ENCODE peak calls at places on chromosomes 1 and 21, in nine cellular contexts. U is tibial nerve, R is A549, E is transverse colon, V is esophagus muscularis mucosa, F is ovary, I is suprapubic skin, B is GM12878, J is SK-N-SH. Q is an unnamed sample.

GRCh38 chr1:77540501-77541161 is 141.8 kb downstream of the ZZZ3 start:
- DNase-seq in U (no peak), R (no peak), E (no peak), V (no peak), F (no peak), I (no peak), B (no peak), J (no peak), Q (no peak)

GRCh38 chr1:114169509-114169908 is 15.8 kb upstream of the SYT6 start:
- DNase-seq in U (no peak), R (no peak), E (no peak), V (no peak), F (no peak), I (no peak), B (no peak), J (no peak), Q (no peak)

GRCh38 chr1:59290173-59290954 is 6.5 kb upstream of the FGGY start:
- DNase-seq in U (no peak), R (peak), E (peak), V (no peak), F (peak), I (no peak), B (no peak), J (peak), Q (peak)

GRCh38 chr1:7948950-7949349 is 8.3 kb upstream of the TNFRSF9 start:
- DNase-seq in U (no peak), R (no peak), E (no peak), V (no peak), F (no peak), I (no peak), B (no peak), J (no peak), Q (no peak)

GRCh38 chr21:17931080-17931479 is 111.9 kb upstream of the C21orf91 start:
- DNase-seq in U (no peak), R (no peak), E (no peak), V (no peak), F (no peak), I (no peak), B (peak), J (peak), Q (no peak)

GRCh38 chr1:42259059-42259738 is 75.8 kb downstream of the FOXJ3 start:
- DNase-seq in U (no peak), R (no peak), E (no peak), V (no peak), F (no peak), I (no peak), B (peak), J (no peak), Q (no peak)

GRCh38 chr1:17553970-17554369 is 14.5 kb downstream of the ARHGEF10L start:
- DNase-seq in U (no peak), R (no peak), E (no peak), V (no peak), F (no peak), I (no peak), B (peak), J (no peak), Q (no peak)

GRCh38 chr1:238404921-238405320 is 514.2 kb upstream of the ZP4 start:
- DNase-seq in U (no peak), R (no peak), E (no peak), V (no peak), F (no peak), I (no peak), B (no peak), J (no peak), Q (no peak)

GRCh38 chr1:42999308-42999707 is 40.6 kb upstream of the SLC2A1 start:
- DNase-seq in U (no peak), R (no peak), E (no peak), V (no peak), F (no peak), I (no peak), B (no peak), J (no peak), Q (no peak)

GRCh38 chr1:54850737-54851136 is 36.3 kb downstream of the DHCR24 start:
- DNase-seq in U (no peak), R (no peak), E (no peak), V (no peak), F (peak), I (peak), B (no peak), J (no peak), Q (no peak)

GRCh38 chr1:9890224-9890731 is 19.8 kb downstream of the CTNNBIP1 start:
- DNase-seq in U (no peak), R (peak), E (peak), V (no peak), F (peak), I (no peak), B (no peak), J (no peak), Q (peak)

GRCh38 chr1:85322655-85323054 is 46.2 kb upstream of the BCL10 start:
- DNase-seq in U (no peak), R (no peak), E (no peak), V (no peak), F (no peak), I (no peak), B (no peak), J (no peak), Q (no peak)

GRCh38 chr1:223712184-223712855 is at the start of gene CAPN2:
- DNase-seq in U (peak), R (peak), E (peak), V (no peak), F (peak), I (peak), B (no peak), J (peak), Q (peak)

GRCh38 chr1:168664069-168664834 is 64.8 kb downstream of the DPT start:
- DNase-seq in U (no peak), R (no peak), E (no peak), V (no peak), F (no peak), I (no peak), B (no peak), J (no peak), Q (no peak)

GRCh38 chr1:220267630-220268029 is 4.6 kb downstream of the RAB3GAP2 start:
- DNase-seq in U (no peak), R (no peak), E (no peak), V (no peak), F (no peak), I (no peak), B (no peak), J (no peak), Q (no peak)

GRCh38 chr1:214027498-214027897 is 39.7 kb downstream of the PROX1 start:
- DNase-seq in U (no peak), R (no peak), E (no peak), V (no peak), F (no peak), I (no peak), B (no peak), J (no peak), Q (no peak)

GRCh38 chr1:2987773-2988172 is 33.5 kb upstream of the ACTRT2 start:
- DNase-seq in U (no peak), R (no peak), E (no peak), V (no peak), F (no peak), I (no peak), B (no peak), J (no peak), Q (no peak)

GRCh38 chr1:184489908-184490307 is 103.1 kb downstream of the C1orf21 start:
- DNase-seq in U (no peak), R (no peak), E (no peak), V (no peak), F (no peak), I (no peak), B (no peak), J (peak), Q (no peak)

GRCh38 chr1:8075511-8076051 is 49.5 kb upstream of the ERRFI1 start:
- DNase-seq in U (no peak), R (no peak), E (no peak), V (no peak), F (no peak), I (no peak), B (no peak), J (no peak), Q (no peak)

GRCh38 chr1:92791487-92792058 is 6.7 kb upstream of the EVI5 start:
- DNase-seq in U (no peak), R (no peak), E (no peak), V (no peak), F (no peak), I (no peak), B (no peak), J (no peak), Q (no peak)

GRCh38 chr1:242025681-242026080 is 26.8 kb upstream of the MAP1LC3C start:
- DNase-seq in U (no peak), R (no peak), E (no peak), V (no peak), F (no peak), I (peak), B (no peak), J (no peak), Q (no peak)

GRCh38 chr1:5834477-5835178 is 157.6 kb downstream of the NPHP4 start:
- DNase-seq in U (no peak), R (no peak), E (no peak), V (no peak), F (no peak), I (no peak), B (no peak), J (no peak), Q (no peak)

GRCh38 chr1:203677771-203678170 is 51.1 kb downstream of the ATP2B4 start:
- DNase-seq in U (no peak), R (no peak), E (no peak), V (no peak), F (no peak), I (no peak), B (no peak), J (no peak), Q (no peak)

GRCh38 chr1:186094170-186094569 is 280.9 kb downstream of the TPR start:
- DNase-seq in U (no peak), R (no peak), E (no peak), V (no peak), F (no peak), I (no peak), B (no peak), J (no peak), Q (no peak)

GRCh38 chr1:161486806-161487482 is 18.3 kb upstream of the FCGR2A start:
- DNase-seq in U (no peak), R (peak), E (peak), V (no peak), F (peak), I (no peak), B (peak), J (peak), Q (no peak)

GRCh38 chr1:227343727-227344551 is 25.6 kb upstream of the CDC42BPA start:
- DNase-seq in U (no peak), R (peak), E (no peak), V (no peak), F (no peak), I (no peak), B (no peak), J (no peak), Q (no peak)

GRCh38 chr1:169511339-169512028 is 25.7 kb upstream of the SLC19A2 start:
- DNase-seq in U (no peak), R (no peak), E (no peak), V (no peak), F (peak), I (peak), B (no peak), J (no peak), Q (no peak)

GRCh38 chr1:6303397-6304012 is 42.6 kb upstream of the GPR153 start:
- DNase-seq in U (no peak), R (no peak), E (no peak), V (no peak), F (no peak), I (no peak), B (no peak), J (no peak), Q (no peak)

GRCh38 chr1:205477121-205477758 is 21.4 kb upstream of the BLACAT1 start:
- DNase-seq in U (no peak), R (no peak), E (no peak), V (no peak), F (no peak), I (no peak), B (no peak), J (peak), Q (no peak)

GRCh38 chr1:161792740-161793139 is 26.6 kb downstream of the ATF6 start:
- DNase-seq in U (no peak), R (peak), E (no peak), V (no peak), F (no peak), I (no peak), B (peak), J (peak), Q (no peak)

GRCh38 chr1:2231667-2232254 is 3.6 kb downstream of the SKI start:
- DNase-seq in U (peak), R (no peak), E (peak), V (no peak), F (peak), I (peak), B (no peak), J (peak), Q (peak)

GRCh38 chr1:180235502-180236239 is 5.6 kb downstream of the LHX4 start:
- DNase-seq in U (no peak), R (no peak), E (no peak), V (no peak), F (no peak), I (peak), B (no peak), J (no peak), Q (no peak)

GRCh38 chr1:218698181-218698580 is 353.0 kb downstream of the TGFB2 start:
- DNase-seq in U (no peak), R (no peak), E (no peak), V (no peak), F (no peak), I (no peak), B (no peak), J (no peak), Q (no peak)

GRCh38 chr1:218694635-218695034 is 349.5 kb downstream of the TGFB2 start:
- DNase-seq in U (no peak), R (no peak), E (no peak), V (no peak), F (no peak), I (no peak), B (no peak), J (no peak), Q (no peak)

GRCh38 chr1:218693584-218693983 is 348.4 kb downstream of the TGFB2 start:
- DNase-seq in U (no peak), R (no peak), E (no peak), V (no peak), F (no peak), I (no peak), B (no peak), J (no peak), Q (no peak)

DNA sequence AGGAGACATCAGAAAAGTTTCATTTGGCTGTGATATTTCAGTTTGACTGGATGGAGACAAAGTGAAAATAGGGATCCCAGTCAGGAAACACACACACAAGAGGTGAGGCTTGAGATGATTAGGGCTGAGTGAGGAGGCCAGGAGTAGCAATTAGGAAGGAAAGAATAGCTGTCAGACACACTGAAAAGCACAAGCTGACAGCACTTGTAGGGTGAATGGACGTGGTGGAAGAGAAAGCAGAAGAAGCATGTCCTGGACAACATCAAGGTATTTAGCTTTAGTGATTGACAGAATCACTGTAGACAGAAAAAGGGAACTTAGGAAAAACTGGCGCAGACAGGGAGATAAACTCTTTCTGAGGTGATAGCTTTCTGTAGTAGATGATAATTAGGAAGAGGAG is 347.7 kb downstream of the TGFB2 start:
- DNase-seq in U (no peak), R (no peak), E (no peak), V (no peak), F (no peak), I (no peak), B (no peak), J (no peak), Q (no peak)
- TF ChIP-seq EP300 in U (no peak), R (no peak), E (no peak), V (no peak), F (no peak), I (no peak), B (no peak), J (no peak), Q (no peak)

GRCh38 chr1:155127105-155127671 is 488 bp upstream of the EFNA1 start:
- DNase-seq in U (peak), R (no peak), E (peak), V (peak), F (peak), I (peak), B (no peak), J (peak), Q (peak)
- TF ChIP-seq EP300 in U (peak), R (peak), E (peak), V (peak), F (peak), I (no peak), B (no peak), J (no peak), Q (no peak)

GRCh38 chr1:152050886-152051764 is 14.3 kb upstream of the S100A11 start:
- DNase-seq in U (no peak), R (no peak), E (no peak), V (no peak), F (no peak), I (no peak), B (no peak), J (no peak), Q (no peak)
- TF ChIP-seq EP300 in U (no peak), R (no peak), E (no peak), V (no peak), F (no peak), I (no peak), B (no peak), J (no peak), Q (no peak)

GRCh38 chr1:166378805-166379204 is 212.0 kb upstream of the FAM78B start:
- DNase-seq in U (no peak), R (no peak), E (no peak), V (no peak), F (no peak), I (no peak), B (no peak), J (no peak), Q (no peak)
- TF ChIP-seq EP300 in U (no peak), R (no peak), E (no peak), V (no peak), F (no peak), I (no peak), B (no peak), J (no peak), Q (no peak)

GRCh38 chr1:98342556-98342955 is 319.0 kb upstream of the SNX7 start:
- DNase-seq in U (no peak), R (no peak), E (no peak), V (no peak), F (no peak), I (no peak), B (no peak), J (no peak), Q (no peak)
- TF ChIP-seq EP300 in U (no peak), R (no peak), E (no peak), V (no peak), F (no peak), I (no peak), B (no peak), J (no peak), Q (no peak)

GRCh38 chr1:208576425-208576824 is 332.2 kb upstream of the PLXNA2 start:
- DNase-seq in U (no peak), R (no peak), E (no peak), V (no peak), F (no peak), I (no peak), B (no peak), J (no peak), Q (no peak)

GRCh38 chr1:208581252-208581651 is 337.1 kb upstream of the PLXNA2 start:
- DNase-seq in U (no peak), R (no peak), E (no peak), V (no peak), F (no peak), I (no peak), B (no peak), J (no peak), Q (no peak)

DNA sequence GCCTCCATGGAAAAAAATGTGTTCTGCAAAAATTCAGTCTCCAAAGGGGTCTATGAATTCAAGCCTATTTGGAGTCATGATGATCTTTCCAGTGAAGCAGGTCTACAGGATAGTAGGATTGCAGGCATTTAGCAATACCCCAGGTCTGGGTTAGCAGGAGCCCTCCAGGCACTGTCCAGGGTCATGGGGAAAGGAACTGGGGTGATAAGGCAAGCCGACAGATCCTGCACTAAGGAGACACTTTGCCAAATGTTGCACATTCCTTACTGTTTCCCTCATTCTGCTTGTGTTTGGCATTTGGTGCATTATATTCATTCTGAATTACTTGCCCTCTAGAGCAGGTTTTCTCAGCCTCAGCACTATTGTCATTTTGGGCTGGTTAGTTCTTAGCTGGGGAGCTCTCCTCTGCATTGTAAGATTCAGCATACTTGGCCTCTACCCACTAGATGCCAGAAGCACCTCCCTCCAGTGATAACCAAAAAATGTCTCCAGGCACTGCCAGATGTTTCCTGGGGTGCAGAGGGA is 333.3 kb upstream of the PLXNA2 start:
- DNase-seq in U (no peak), R (no peak), E (no peak), V (no peak), F (no peak), I (no peak), B (no peak), J (no peak), Q (no peak)
- TF ChIP-seq EP300 in U (no peak), R (no peak), E (no peak), V (no peak), F (no peak), I (no peak), B (no peak), J (no peak), Q (no peak)

Q was measured in stomach.